ENCODE peak calls at places on chromosomes 5 and 9, in four cellular contexts. W, H, R and Y are unnamed samples.

GRCh38 chr9:72477862-72478564 is 43.4 kb upstream of the TMC1 start:
- DNase-seq in W (peak; percentile 5), H (peak; percentile 61), R (peak; percentile 71), Y (peak; percentile 40)

GRCh38 chr9:4548796-4549725 is 58.8 kb downstream of the SLC1A1 start:
- DNase-seq in W (peak; percentile 57), H (peak; percentile 31), R (peak; percentile 6), Y (peak; percentile 34)

GRCh38 chr5:13217636-13218035 is 726.9 kb downstream of the DNAH5 start:
- DNase-seq in W (no peak), H (no peak), R (no peak), Y (no peak)

GRCh38 chr5:90096415-90097081 is 313.0 kb downstream of the CETN3 start:
- DNase-seq in W (no peak), H (peak; percentile 84), R (peak; percentile 81), Y (no peak)

GRCh38 chr9:133339641-133340040 is 3.7 kb upstream of the SURF6 start:
- DNase-seq in W (no peak), H (no peak), R (no peak), Y (no peak)

GRCh38 chr9:69768716-69769115 is 8.9 kb upstream of the PTAR1 start:
- DNase-seq in W (no peak), H (no peak), R (peak; percentile 10), Y (no peak)

GRCh38 chr9:89463986-89464901 is 33.7 kb downstream of the SEMA4D start:
- DNase-seq in W (no peak), H (no peak), R (no peak), Y (peak; percentile 84)

GRCh38 chr9:32533338-32533737 is 7.3 kb upstream of the RIGI start:
- DNase-seq in W (no peak), H (no peak), R (no peak), Y (no peak)

GRCh38 chr5:35089688-35090314 is 42.1 kb upstream of the AGXT2 start:
- DNase-seq in W (peak; percentile 68), H (peak; percentile 60), R (peak; percentile 81), Y (peak; percentile 51)

GRCh38 chr9:131111854-131112311 is 13.5 kb upstream of the NUP214 start:
- DNase-seq in W (no peak), H (no peak), R (no peak), Y (peak; percentile 5)

GRCh38 chr9:126985870-126986498 is 71.4 kb downstream of the RALGPS1 start:
- DNase-seq in W (no peak), H (no peak), R (peak; percentile 92), Y (peak; percentile 30)

GRCh38 chr9:95250462-95251058 is 66.9 kb downstream of the FANCC start:
- DNase-seq in W (no peak), H (no peak), R (no peak), Y (no peak)

GRCh38 chr5:112762113-112762810 is 24.6 kb downstream of the APC start:
- DNase-seq in W (no peak), H (no peak), R (peak; percentile 40), Y (no peak)

GRCh38 chr5:81065492-81065891 is 105.3 kb downstream of the RASGRF2 start:
- DNase-seq in W (no peak), H (no peak), R (no peak), Y (no peak)

GRCh38 chr9:125906144-125906543 is 159.0 kb downstream of the PBX3 start:
- DNase-seq in W (no peak), H (no peak), R (peak; percentile 72), Y (no peak)

GRCh38 chr9:84271887-84272556 is 68.5 kb downstream of the SLC28A3 start:
- DNase-seq in W (no peak), H (no peak), R (peak; percentile 27), Y (no peak)

GRCh38 chr9:99807276-99807852 is 14.3 kb upstream of the NR4A3 start:
- DNase-seq in W (peak; percentile 68), H (peak; percentile 55), R (peak; percentile 73), Y (peak; percentile 56)

GRCh38 chr5:39420482-39421145 is 4.2 kb downstream of the DAB2 start:
- DNase-seq in W (peak; percentile 34), H (no peak), R (peak; percentile 90), Y (no peak)

GRCh38 chr5:159210306-159210722 is 961 bp upstream of the RNF145 start:
- DNase-seq in W (no peak), H (no peak), R (peak; percentile 22), Y (peak; percentile 29)

GRCh38 chr5:124052201-124052600 is 540.2 kb downstream of the CSNK1G3 start:
- DNase-seq in W (no peak), H (no peak), R (no peak), Y (no peak)

GRCh38 chr9:136711751-136712689 is at the start of gene DIPK1B:
- DNase-seq in W (peak; percentile 78), H (peak; percentile 41), R (no peak), Y (peak; percentile 74)

GRCh38 chr9:128218172-128218517 is 15.0 kb downstream of the DNM1 start:
- DNase-seq in W (no peak), H (peak; percentile 23), R (no peak), Y (no peak)
- TF ChIP-seq CTCF in W (no peak), H (no peak), R (no peak), Y (no peak)

GRCh38 chr9:19946446-19947109 is 157.7 kb upstream of the SLC24A2 start:
- DNase-seq in W (no peak), H (no peak), R (peak; percentile 26), Y (no peak)
- TF ChIP-seq CTCF in W (no peak), H (peak; percentile 43), R (peak; percentile 73), Y (peak; percentile 26)

GRCh38 chr5:33470544-33470943 is 29.8 kb downstream of the TARS1 start:
- DNase-seq in W (no peak), H (no peak), R (peak; percentile 62), Y (peak; percentile 16)
- TF ChIP-seq CTCF in W (no peak), H (peak; percentile 50), R (peak; percentile 61), Y (peak; percentile 32)

GRCh38 chr5:23136958-23137357 is 283.8 kb upstream of the CDH12 start:
- DNase-seq in W (no peak), H (no peak), R (no peak), Y (no peak)

DNA sequence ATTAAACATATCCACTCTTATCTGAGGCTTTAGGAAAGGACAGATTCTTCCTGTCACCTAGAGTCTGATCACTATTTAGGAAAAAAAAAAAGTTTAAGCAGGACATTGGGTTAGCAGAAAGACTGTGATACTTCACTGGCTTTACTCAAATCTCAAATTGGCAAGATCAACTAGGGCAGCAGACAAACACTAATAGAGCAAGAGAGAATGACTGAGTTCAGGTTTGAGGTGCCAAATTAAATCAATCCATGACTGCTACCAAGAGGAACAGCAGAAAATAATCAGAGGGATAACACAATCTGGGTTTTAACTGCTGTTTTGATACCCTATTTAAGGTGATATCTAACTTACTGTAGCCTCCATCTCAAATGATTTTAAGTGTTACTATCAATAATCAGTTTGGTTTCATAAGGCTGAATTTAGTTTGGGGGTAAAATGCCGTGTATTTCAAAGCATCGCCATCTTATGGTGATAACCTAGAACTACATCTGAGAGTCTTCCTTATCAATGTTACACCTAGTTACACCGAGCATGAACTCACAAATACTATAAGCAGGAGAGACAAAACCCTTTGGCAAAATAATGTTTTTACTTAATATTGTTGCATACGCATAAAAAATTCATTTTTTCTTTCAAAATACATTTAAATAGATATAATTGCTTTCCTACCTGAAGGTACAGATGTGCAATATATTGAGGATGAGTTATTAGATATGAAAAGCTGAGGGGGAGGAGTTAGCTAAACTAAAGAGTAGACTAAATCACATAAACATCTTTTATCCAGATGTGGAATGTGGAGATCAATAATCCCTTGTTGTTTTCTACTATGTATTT is 286.4 kb upstream of the CDH12 start:
- DNase-seq in W (no peak), H (no peak), R (peak; percentile 0), Y (peak; percentile 12)
- TF ChIP-seq CTCF in W (peak; percentile 67), H (peak; percentile 30), R (peak; percentile 23), Y (peak; percentile 25)

DNA sequence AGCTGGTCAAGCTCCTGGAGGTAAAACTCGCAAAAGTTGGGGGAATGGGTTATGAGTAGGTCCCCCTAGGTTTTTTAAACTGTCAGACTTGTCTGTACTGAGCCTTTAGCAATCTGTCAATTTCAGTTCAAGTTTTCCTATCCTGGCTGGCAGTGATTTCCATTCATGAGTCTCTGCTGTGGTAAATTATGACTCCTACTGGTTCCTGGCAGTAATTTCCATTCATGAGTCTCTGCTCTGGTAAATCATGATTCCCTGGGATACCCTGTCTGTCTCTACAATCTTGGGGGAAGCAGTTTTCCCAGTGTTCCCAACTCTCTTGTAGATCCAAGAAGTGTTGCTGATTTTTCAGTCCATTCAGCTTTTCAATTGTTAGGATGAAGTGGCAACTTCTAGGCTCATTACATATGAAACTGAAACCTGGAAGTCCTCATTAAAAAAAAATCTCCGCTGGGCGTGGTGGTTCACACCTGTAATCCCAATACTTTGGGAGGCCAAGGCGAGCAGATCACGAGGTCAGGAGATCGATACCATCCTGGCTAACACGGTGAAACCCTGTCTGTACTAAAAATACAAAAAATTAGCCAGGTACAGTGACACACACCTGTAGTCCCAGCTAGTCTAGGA is 91.3 kb upstream of the GPBP1 start:
- DNase-seq in W (no peak), H (no peak), R (peak; percentile 36), Y (no peak)
- TF ChIP-seq CTCF in W (peak; percentile 16), H (peak; percentile 73), R (peak; percentile 38), Y (no peak)

GRCh38 chr5:175460126-175460525 is 16.1 kb upstream of the DRD1 start:
- DNase-seq in W (no peak), H (no peak), R (peak; percentile 20), Y (no peak)
- TF ChIP-seq CTCF in W (peak; percentile 37), H (peak; percentile 57), R (peak; percentile 14), Y (no peak)

DNA sequence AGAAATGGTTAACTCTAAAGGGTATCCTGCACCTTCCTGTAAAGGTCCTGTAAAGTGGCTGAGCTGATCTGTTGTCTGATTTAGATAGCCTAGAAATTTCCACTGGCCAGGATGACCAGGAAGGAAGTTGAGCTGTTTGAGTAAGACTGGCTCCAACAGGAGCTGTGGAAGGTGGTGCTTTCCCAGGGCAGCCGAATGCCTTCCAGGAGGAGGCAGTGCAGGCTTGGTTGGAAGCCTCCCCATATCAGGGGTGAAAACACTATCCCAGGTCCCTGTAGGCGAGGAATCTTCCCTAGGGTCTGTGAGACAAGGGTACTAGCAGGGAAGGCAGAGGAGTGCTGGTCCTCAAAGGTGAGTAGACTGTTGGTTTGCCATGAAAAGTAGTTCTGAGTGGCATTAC is 98.4 kb downstream of the LIX1 start:
- DNase-seq in W (peak; percentile 52), H (peak; percentile 67), R (peak; percentile 8), Y (no peak)
- TF ChIP-seq CTCF in W (no peak), H (peak; percentile 60), R (peak; percentile 53), Y (no peak)

GRCh38 chr9:76911971-76912370 is 6.1 kb upstream of the PRUNE2 start:
- DNase-seq in W (no peak), H (no peak), R (no peak), Y (no peak)
- TF ChIP-seq CTCF in W (no peak), H (no peak), R (no peak), Y (no peak)